ENCODE peak calls at places on chromosomes 4 and X, in seven cellular contexts. O, J, Y, Q, M, S and V are unnamed samples. For H3K9me3 and H3K36me3, the result is how much of the 10 kb centered on the place peaks cover.

GRCh38 chr4:3411676-3412075 is 30.1 kb upstream of the HGFAC start:
- DNase-seq in O (no peak), J (no peak), Y (no peak), Q (no peak), M (no peak), S (no peak), V (no peak)

GRCh38 chrX:25427873-25428555 is 412.2 kb upstream of the ARX start:
- DNase-seq in O (peak), J (no peak), Y (no peak), Q (no peak), M (no peak), S (no peak), V (no peak)

GRCh38 chr4:16764622-16765021 is 133.8 kb downstream of the LDB2 start:
- DNase-seq in O (no peak), J (no peak), Y (no peak), Q (no peak), M (no peak), S (no peak), V (no peak)

GRCh38 chrX:116204947-116205346 is 34.4 kb downstream of the AGTR2 start:
- DNase-seq in O (no peak), J (no peak), Y (peak), Q (peak), M (no peak), S (no peak), V (peak)

GRCh38 chrX:64176876-64177275 is 28.6 kb downstream of the AMER1 start:
- DNase-seq in O (no peak), J (no peak), Y (no peak), Q (no peak), M (no peak), S (no peak), V (no peak)

GRCh38 chr4:151887151-151887815 is 126.5 kb upstream of the GATB start:
- DNase-seq in O (no peak), J (no peak), Y (peak), Q (no peak), M (no peak), S (no peak), V (no peak)

GRCh38 chr4:76811604-76812412 is 86.1 kb downstream of the SOWAHB start:
- DNase-seq in O (no peak), J (no peak), Y (no peak), Q (no peak), M (no peak), S (peak), V (no peak)

GRCh38 chrX:31227250-31227649 is 155.4 kb upstream of the FTHL17 start:
- DNase-seq in O (no peak), J (no peak), Y (no peak), Q (no peak), M (no peak), S (no peak), V (no peak)

GRCh38 chrX:139974496-139974895 is 9.2 kb upstream of the CXorf66 start:
- DNase-seq in O (no peak), J (no peak), Y (no peak), Q (no peak), M (no peak), S (no peak), V (peak)

GRCh38 chrX:31200430-31200829 is 128.6 kb upstream of the FTHL17 start:
- DNase-seq in O (no peak), J (no peak), Y (no peak), Q (no peak), M (no peak), S (no peak), V (no peak)

GRCh38 chrX:105837227-105837626 is 14.9 kb downstream of the NRK start:
- DNase-seq in O (no peak), J (peak), Y (peak), Q (no peak), M (no peak), S (peak), V (no peak)
- H3K9me3 ChIP-seq in O (under half), J (under half), Y (under half), Q (under half), M (under half), S (under half), V (under half)

GRCh38 chrX:78946178-78946896 is 1.1 kb downstream of the P2RY10 start:
- DNase-seq in O (no peak), J (no peak), Y (no peak), Q (no peak), M (no peak), S (no peak), V (no peak)
- H3K4me3 ChIP-seq in O (no peak), J (no peak), Y (no peak), Q (no peak), M (no peak), S (no peak), V (peak)

DNA sequence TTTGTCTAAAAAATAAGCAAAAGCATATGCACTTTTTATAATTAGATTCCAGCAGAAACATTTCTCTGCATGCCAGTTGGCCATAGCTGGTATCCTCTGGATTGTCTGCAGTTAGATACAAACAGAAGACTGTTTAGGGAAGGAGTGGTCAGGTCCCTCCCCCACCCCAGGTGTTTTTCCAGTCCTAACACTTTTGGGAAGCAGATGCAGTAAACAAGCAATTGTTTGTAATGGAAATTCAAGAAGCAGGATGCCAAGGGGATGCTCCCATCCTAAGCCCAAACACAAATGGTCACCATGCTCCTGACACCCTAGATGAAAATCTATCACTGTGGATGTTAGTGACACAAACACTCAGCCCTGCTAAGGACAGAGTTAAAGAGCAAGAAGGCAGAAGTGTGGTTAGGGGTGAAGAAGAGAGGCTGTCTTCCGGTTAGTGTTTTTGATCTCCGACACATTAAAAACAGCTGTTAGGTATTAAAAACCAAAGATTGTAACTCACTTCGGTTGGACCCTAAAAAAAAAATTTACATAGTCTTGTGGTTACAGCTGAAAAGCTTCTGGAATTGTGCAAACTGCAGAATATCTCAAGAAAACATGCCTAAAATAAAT is 7.9 kb downstream of the LEF1 start:
- DNase-seq in O (no peak), J (no peak), Y (no peak), Q (no peak), M (no peak), S (no peak), V (no peak)
- H3K36me3 ChIP-seq in O (under half), J (under half), Y (under half), Q (under half), M (under half), S (under half), V (under half)

DNA sequence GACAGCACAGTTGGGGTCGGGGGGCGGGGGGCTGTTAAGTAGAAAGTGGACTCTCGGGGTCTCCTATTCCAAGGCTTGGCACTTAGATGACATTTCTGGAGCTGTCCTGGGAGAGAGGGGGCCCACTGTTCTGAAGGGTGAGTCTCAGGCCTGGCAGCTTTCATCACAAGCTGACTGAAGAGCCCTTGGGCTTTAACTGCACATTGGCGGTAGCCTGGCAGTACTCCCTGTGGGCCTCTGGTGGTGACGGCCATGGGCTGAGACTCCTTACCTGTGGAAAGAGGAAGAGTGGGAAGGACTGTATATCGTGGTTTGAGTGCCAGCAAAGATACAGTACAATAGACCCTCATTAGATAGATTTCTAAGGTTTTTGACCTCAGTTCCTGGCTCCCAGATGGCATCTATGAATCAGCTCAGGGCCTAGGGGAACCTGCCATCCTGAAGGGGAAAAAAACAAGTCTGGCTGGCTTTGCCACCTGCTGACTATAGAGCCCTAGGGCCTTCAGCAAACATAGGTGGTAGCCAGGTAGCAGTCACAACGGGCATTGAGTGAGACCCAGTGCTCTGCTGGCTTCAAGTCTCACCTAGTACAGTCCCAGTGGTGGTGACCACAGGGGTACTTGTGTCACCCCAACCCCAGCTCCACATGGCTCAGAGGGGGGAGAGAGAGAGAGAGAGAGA is 87.9 kb downstream of the ANKRD17 start:
- DNase-seq in O (no peak), J (no peak), Y (peak), Q (no peak), M (no peak), S (no peak), V (no peak)
- H3K9me3 ChIP-seq in O (under half), J (under half), Y (under half), Q (under half), M (under half), S (under half), V (under half)

DNA sequence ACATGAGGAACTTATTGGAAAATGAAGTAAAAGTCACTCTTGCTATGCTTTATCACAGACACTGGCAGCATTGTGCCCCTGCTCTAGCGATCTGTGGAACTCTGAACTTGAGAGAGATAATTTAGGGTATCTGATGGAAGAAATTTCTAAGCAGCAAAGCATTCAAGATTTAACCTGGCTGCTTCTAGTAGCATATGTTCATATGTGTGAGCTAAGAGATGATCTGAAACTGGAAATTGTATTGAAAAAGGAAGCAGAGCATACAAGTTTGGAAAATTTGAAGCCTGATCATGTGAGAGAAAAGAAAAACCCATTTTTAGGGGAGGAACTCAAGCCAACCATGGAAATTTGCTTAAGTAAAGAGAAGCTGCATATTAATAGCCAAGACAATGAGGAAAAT is 657.7 kb downstream of the TRAM1L1 start:
- DNase-seq in O (no peak), J (no peak), Y (no peak), Q (no peak), M (no peak), S (no peak), V (no peak)
- H3K4me3 ChIP-seq in O (no peak), J (no peak), Y (no peak), Q (no peak), M (no peak), S (no peak), V (no peak)